ENCODE peak calls at places on chromosome 17, in eight cellular contexts. I is GDM1; M is aorta; C is epithelial cell of proximal tubule; H is heart right ventricle; L is SW 1271; U is lung; Y is stimulated activated CD4-positive, alpha-beta T cell treated with anti-CD3 and anti-CD28 coated beads, Interleukin-2, amount 100 ng/mL, for 4 hours. X is an unnamed sample.

GRCh38 chr17:4537451-4538235 is 17.5 kb downstream of the MYBBP1A start:
- DNase-seq in I (no peak), M (no peak), C (no peak), H (peak), L (no peak), U (no peak), Y (no peak), X (no peak)

GRCh38 chr17:68777243-68777855 is 176.2 kb upstream of the FAM20A start:
- DNase-seq in I (peak), M (peak), C (no peak), H (peak), L (peak), U (no peak), Y (no peak), X (no peak)

GRCh38 chr17:40355123-40355803 is 9.3 kb downstream of the GJD3 start:
- DNase-seq in I (peak), M (peak), C (no peak), H (peak), L (peak), U (peak), Y (peak), X (no peak)

GRCh38 chr17:32777436-32777835 is 99.5 kb downstream of the MYO1D start:
- DNase-seq in I (no peak), M (no peak), C (no peak), H (no peak), L (no peak), U (no peak), Y (no peak), X (no peak)

GRCh38 chr17:13230908-13231307 is 213.1 kb upstream of the ELAC2 start:
- DNase-seq in I (no peak), M (no peak), C (no peak), H (no peak), L (no peak), U (no peak), Y (no peak), X (no peak)

GRCh38 chr17:66725956-66726355 is 109.0 kb upstream of the CACNG5 start:
- DNase-seq in I (no peak), M (no peak), C (no peak), H (no peak), L (no peak), U (no peak), Y (no peak), X (peak)

GRCh38 chr17:35315283-35315682 is 58.1 kb downstream of the SLFN11 start:
- DNase-seq in I (no peak), M (peak), C (no peak), H (peak), L (no peak), U (no peak), Y (no peak), X (no peak)

GRCh38 chr17:147796-148740 is 10.7 kb downstream of the SCGB1C2 start:
- DNase-seq in I (no peak), M (peak), C (no peak), H (no peak), L (no peak), U (no peak), Y (no peak), X (peak)

GRCh38 chr17:77959926-77960521 is 1.5 kb downstream of the TNRC6C start:
- DNase-seq in I (no peak), M (no peak), C (no peak), H (no peak), L (no peak), U (no peak), Y (peak), X (no peak)

GRCh38 chr17:61316633-61317032 is 83.0 kb upstream of the TBX2 start:
- DNase-seq in I (no peak), M (no peak), C (no peak), H (no peak), L (no peak), U (no peak), Y (no peak), X (no peak)

GRCh38 chr17:19833914-19834313 is 33.8 kb downstream of the ULK2 start:
- DNase-seq in I (no peak), M (no peak), C (no peak), H (no peak), L (no peak), U (no peak), Y (no peak), X (no peak)

GRCh38 chr17:76550712-76551615 is 11.1 kb downstream of the PRCD start:
- DNase-seq in I (peak), M (no peak), C (peak), H (no peak), L (no peak), U (peak), Y (no peak), X (no peak)

GRCh38 chr17:42252528-42253172 is 23.5 kb downstream of the STAT5B start:
- DNase-seq in I (no peak), M (no peak), C (no peak), H (no peak), L (no peak), U (no peak), Y (no peak), X (no peak)

GRCh38 chr17:32015245-32016013 is 8.2 kb downstream of the LRRC37B start:
- DNase-seq in I (no peak), M (no peak), C (no peak), H (no peak), L (no peak), U (no peak), Y (no peak), X (no peak)

GRCh38 chr17:30278032-30278431 is 13.7 kb downstream of the BLMH start:
- DNase-seq in I (peak), M (no peak), C (no peak), H (no peak), L (peak), U (no peak), Y (no peak), X (no peak)

GRCh38 chr17:55432358-55433028 is 10.9 kb upstream of the MMD start:
- DNase-seq in I (no peak), M (no peak), C (no peak), H (no peak), L (no peak), U (no peak), Y (no peak), X (no peak)

GRCh38 chr17:73940511-73940910 is 263.0 kb upstream of the RPL38 start:
- DNase-seq in I (no peak), M (no peak), C (no peak), H (no peak), L (no peak), U (peak), Y (no peak), X (no peak)

GRCh38 chr17:4565209-4566141 is 5.1 kb upstream of the GGT6 start:
- DNase-seq in I (peak), M (peak), C (no peak), H (no peak), L (peak), U (peak), Y (no peak), X (peak)

GRCh38 chr17:2710804-2711607 is 558 bp downstream of the CLUH start:
- DNase-seq in I (no peak), M (peak), C (peak), H (no peak), L (no peak), U (peak), Y (peak), X (no peak)

GRCh38 chr17:63838586-63839184 is 3.8 kb downstream of the SMARCD2 start:
- DNase-seq in I (no peak), M (peak), C (no peak), H (peak), L (no peak), U (peak), Y (no peak), X (peak)

GRCh38 chr17:61837175-61838051 is 25.9 kb downstream of the BRIP1 start:
- DNase-seq in I (peak), M (peak), C (peak), H (peak), L (peak), U (peak), Y (peak), X (no peak)

GRCh38 chr17:64200080-64201042 is 62.7 kb downstream of the TEX2 start:
- DNase-seq in I (no peak), M (no peak), C (no peak), H (no peak), L (no peak), U (no peak), Y (no peak), X (no peak)

GRCh38 chr17:50668025-50668837 is 33.5 kb downstream of the ABCC3 start:
- DNase-seq in I (no peak), M (no peak), C (no peak), H (no peak), L (peak), U (no peak), Y (no peak), X (no peak)

GRCh38 chr17:31722251-31723056 is 136.6 kb downstream of the COPRS start:
- DNase-seq in I (no peak), M (peak), C (no peak), H (peak), L (no peak), U (no peak), Y (no peak), X (no peak)

GRCh38 chr17:4530799-4531730 is 24.1 kb downstream of the MYBBP1A start:
- DNase-seq in I (no peak), M (no peak), C (no peak), H (peak), L (no peak), U (no peak), Y (no peak), X (no peak)

GRCh38 chr17:28133562-28133970 is 91.1 kb downstream of the NLK start:
- DNase-seq in I (no peak), M (no peak), C (no peak), H (no peak), L (peak), U (no peak), Y (no peak), X (no peak)

GRCh38 chr17:18980682-18981384 is 23.7 kb downstream of the FAM83G start:
- DNase-seq in I (no peak), M (no peak), C (no peak), H (no peak), L (no peak), U (no peak), Y (no peak), X (no peak)

GRCh38 chr17:13311301-13311700 is 290.4 kb downstream of the HS3ST3A1 start:
- DNase-seq in I (no peak), M (no peak), C (no peak), H (no peak), L (no peak), U (no peak), Y (no peak), X (no peak)

GRCh38 chr17:61555127-61555531 is 35.9 kb downstream of the NACA2 start:
- DNase-seq in I (no peak), M (no peak), C (no peak), H (no peak), L (no peak), U (no peak), Y (no peak), X (no peak)

GRCh38 chr17:82200743-82201497 is 11.7 kb downstream of the CCDC57 start:
- DNase-seq in I (peak), M (no peak), C (no peak), H (no peak), L (no peak), U (no peak), Y (peak), X (no peak)

GRCh38 chr17:44493339-44493738 is 9.9 kb downstream of the GPATCH8 start:
- DNase-seq in I (no peak), M (no peak), C (no peak), H (no peak), L (no peak), U (no peak), Y (no peak), X (no peak)

GRCh38 chr17:20121359-20122235 is 112.4 kb downstream of the SPECC1 start:
- DNase-seq in I (peak), M (peak), C (no peak), H (peak), L (peak), U (peak), Y (peak), X (no peak)

GRCh38 chr17:30326816-30327215 is 7.0 kb downstream of the TMIGD1 start:
- DNase-seq in I (no peak), M (no peak), C (no peak), H (no peak), L (no peak), U (no peak), Y (no peak), X (no peak)

GRCh38 chr17:13940858-13941665 is 128.2 kb upstream of the COX10 start:
- DNase-seq in I (no peak), M (no peak), C (no peak), H (no peak), L (peak), U (no peak), Y (no peak), X (no peak)

GRCh38 chr17:16911141-16911937 is 60.6 kb downstream of the TNFRSF13B start:
- DNase-seq in I (no peak), M (no peak), C (no peak), H (no peak), L (no peak), U (no peak), Y (no peak), X (no peak)

GRCh38 chr17:16215965-16216316 is 607 bp upstream of the NCOR1 start:
- DNase-seq in I (no peak), M (no peak), C (no peak), H (no peak), L (peak), U (peak), Y (no peak), X (peak)

GRCh38 chr17:79683365-79683764 is 47.4 kb upstream of the ENPP7 start:
- DNase-seq in I (no peak), M (no peak), C (no peak), H (no peak), L (no peak), U (no peak), Y (no peak), X (no peak)

GRCh38 chr17:19306160-19307111 is 56.1 kb downstream of the B9D1 start:
- DNase-seq in I (peak), M (no peak), C (no peak), H (no peak), L (no peak), U (no peak), Y (peak), X (no peak)